ENCODE peak calls at places on chromosomes 11 and 22, in six cellular contexts. H is fibroblast of mammary gland, S is GM06990, K is IMR-90, W is HFF-Myc, Q is Peyer's patch. T is an unnamed sample.

GRCh38 chr22:35839811-35840739 is 122.4 kb downstream of the APOL5 start:
- DNase-seq in H (peak; percentile 98), S (no peak), W (peak; percentile 93), Q (peak; percentile 29), K (peak; percentile 98), T (peak; percentile 97)

GRCh38 chr11:66081505-66081904 is 11.4 kb downstream of the PACS1 start:
- DNase-seq in Q (peak; percentile 91), W (no peak), S (peak; percentile 68), K (no peak), H (no peak), T (no peak)

GRCh38 chr11:130551388-130551787 is 102.9 kb downstream of the ADAMTS15 start:
- DNase-seq in H (peak; percentile 57), Q (no peak), S (no peak), K (peak; percentile 52), W (no peak), T (no peak)

GRCh38 chr11:132022718-132023117 is 652.3 kb downstream of the NTM start:
- DNase-seq in W (no peak), Q (no peak), S (no peak), K (peak; percentile 81), H (peak; percentile 51), T (peak; percentile 94)

GRCh38 chr11:22234743-22235142 is 41.9 kb downstream of the ANO5 start:
- DNase-seq in W (no peak), K (no peak), Q (no peak), H (no peak), S (no peak), T (no peak)

GRCh38 chr11:76047766-76048165 is 158.5 kb downstream of the WNT11 start:
- DNase-seq in W (peak; percentile 56), H (no peak), S (no peak), K (no peak), Q (no peak), T (peak; percentile 20)

GRCh38 chr22:45007247-45007945 is 2.4 kb downstream of the PHF21B start:
- DNase-seq in S (no peak), K (peak; percentile 27), Q (no peak), H (no peak), W (no peak), T (no peak)

GRCh38 chr11:86996953-86997570 is 40.7 kb upstream of the TMEM135 start:
- DNase-seq in K (no peak), S (no peak), H (no peak), Q (no peak), W (no peak), T (no peak)

GRCh38 chr11:126140932-126141291 is 70.5 kb downstream of the RPUSD4 start:
- DNase-seq in W (peak; percentile 67), Q (no peak), K (peak; percentile 70), H (peak; percentile 85), S (no peak), T (peak; percentile 82)

GRCh38 chr22:28992565-28993326 is 68.9 kb downstream of the C22orf31 start:
- DNase-seq in Q (no peak), S (no peak), K (no peak), W (no peak), H (no peak), T (no peak)

GRCh38 chr11:78567209-78567608 is 7.5 kb downstream of the NARS2 start:
- DNase-seq in H (peak; percentile 38), Q (no peak), W (no peak), S (no peak), K (peak; percentile 53), T (peak; percentile 57)

GRCh38 chr22:37801946-37802309 is 5.8 kb upstream of the GCAT start:
- DNase-seq in S (no peak), K (no peak), W (no peak), Q (no peak), H (no peak), T (no peak)

GRCh38 chr11:16606784-16607674 is 131.4 kb upstream of the C11orf58 start:
- DNase-seq in Q (no peak), W (no peak), S (no peak), H (no peak), K (peak; percentile 41), T (no peak)

GRCh38 chr22:24417901-24418641 is 9.3 kb upstream of the ADORA2A start:
- DNase-seq in H (peak; percentile 56), K (peak; percentile 46), Q (no peak), S (no peak), W (no peak), T (peak; percentile 19)

GRCh38 chr11:126680109-126680508 is 320.5 kb downstream of the KIRREL3 start:
- DNase-seq in W (no peak), S (no peak), Q (no peak), H (no peak), K (peak; percentile 29), T (no peak)

GRCh38 chr11:113977701-113978100 is 2.8 kb downstream of the HTR3A start:
- DNase-seq in S (no peak), Q (peak; percentile 78), W (no peak), K (no peak), H (no peak), T (no peak)

GRCh38 chr11:70201876-70202861 is 927 bp upstream of the FADD start:
- DNase-seq in Q (no peak), W (no peak), H (peak; percentile 56), S (no peak), K (no peak), T (peak; percentile 47)

GRCh38 chr22:35306350-35306967 is 6.8 kb downstream of the TOM1 start:
- DNase-seq in S (no peak), H (no peak), K (no peak), W (no peak), Q (no peak), T (no peak)

GRCh38 chr11:116461789-116462188 is 311.0 kb downstream of the BUD13 start:
- DNase-seq in W (no peak), H (no peak), Q (no peak), K (no peak), S (no peak), T (no peak)

GRCh38 chr11:47004595-47005033 is 68.1 kb downstream of the CSTPP1 start:
- DNase-seq in Q (peak; percentile 21), S (no peak), W (peak; percentile 96), K (peak; percentile 98), H (peak; percentile 99), T (peak; percentile 98)

GRCh38 chr11:125797641-125798040 is 9.7 kb downstream of the PATE3 start:
- DNase-seq in H (no peak), Q (no peak), S (no peak), W (no peak), K (no peak), T (no peak)

GRCh38 chr11:118581057-118581456 is 8.8 kb downstream of the ARCN1 start:
- DNase-seq in Q (no peak), W (no peak), H (no peak), K (no peak), S (no peak), T (no peak)

GRCh38 chr11:114607753-114608459 is 12.3 kb upstream of the NXPE4 start:
- DNase-seq in S (no peak), W (no peak), H (no peak), K (no peak), Q (no peak), T (no peak)

GRCh38 chr22:38110008-38110862 is at the start of gene BAIAP2L2:
- DNase-seq in S (no peak), Q (no peak), H (no peak), W (no peak), K (no peak), T (no peak)

GRCh38 chr11:35076201-35077100 is 62.5 kb upstream of the CD44 start:
- DNase-seq in Q (no peak), K (no peak), S (no peak), W (no peak), H (peak; percentile 10), T (no peak)

GRCh38 chr22:46135611-46136538 is 14.5 kb upstream of the PPARA start:
- DNase-seq in S (no peak), Q (no peak), K (no peak), W (no peak), H (no peak), T (no peak)

GRCh38 chr22:35835998-35836691 is 118.5 kb downstream of the APOL5 start:
- DNase-seq in S (no peak), K (peak; percentile 86), Q (no peak), H (peak; percentile 96), W (peak; percentile 93), T (peak; percentile 97)

GRCh38 chr11:112856591-112856990 is 104.6 kb upstream of the NCAM1 start:
- DNase-seq in W (no peak), H (no peak), K (no peak), S (no peak), Q (no peak), T (peak; percentile 12)

GRCh38 chr11:119355091-119355843 is 8.8 kb upstream of the MFRP start:
- DNase-seq in K (no peak), Q (no peak), H (no peak), W (no peak), S (no peak), T (no peak)

GRCh38 chr22:42978453-42979103 is 36.4 kb downstream of the PACSIN2 start:
- DNase-seq in W (no peak), Q (no peak), S (no peak), K (peak; percentile 66), H (peak; percentile 83), T (peak; percentile 96)

GRCh38 chr22:42977574-42977973 is 37.4 kb downstream of the PACSIN2 start:
- DNase-seq in W (no peak), Q (no peak), S (no peak), H (no peak), K (no peak), T (no peak)

GRCh38 chr22:42974223-42974622 is 40.7 kb downstream of the PACSIN2 start:
- DNase-seq in K (no peak), Q (no peak), H (no peak), W (no peak), S (no peak), T (no peak)

GRCh38 chr22:42976534-42976933 is 38.4 kb downstream of the PACSIN2 start:
- DNase-seq in S (no peak), W (no peak), K (no peak), Q (no peak), H (no peak), T (no peak)

DNA sequence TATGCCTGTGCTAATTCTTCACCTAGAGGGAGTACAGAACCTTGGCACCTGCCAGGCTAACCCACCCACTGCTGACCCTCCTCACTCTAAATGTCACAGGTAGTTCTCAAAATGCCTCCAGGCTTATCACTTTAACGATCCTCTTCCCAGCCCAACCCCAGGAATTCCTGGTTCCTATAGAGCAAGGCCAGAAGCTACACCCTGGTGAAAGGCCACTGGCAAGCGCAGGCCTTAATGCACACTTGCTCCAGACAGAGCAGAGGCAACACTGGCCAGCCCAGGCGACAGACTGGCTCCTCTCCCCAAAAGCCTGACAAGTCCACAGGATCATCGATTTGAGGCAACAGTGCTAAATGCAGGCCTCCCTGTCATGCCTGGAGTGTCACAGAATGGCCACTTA is 38.8 kb downstream of the PACSIN2 start:
- DNase-seq in W (no peak), H (no peak), K (no peak), S (no peak), Q (no peak), T (no peak)
- H3K4me3 ChIP-seq in W (no peak overlapping the region), H (no peak overlapping the region), K (no peak overlapping the region), S (no peak overlapping the region), Q (no peak overlapping the region), T (no peak overlapping the region)

GRCh38 chr11:10655931-10656576 is 37.5 kb downstream of the IRAG1 start:
- DNase-seq in W (no peak), K (no peak), S (no peak), H (no peak), Q (no peak), T (no peak)
- TF ChIP-seq CTCF in W (no peak), K (no peak), S (no peak), H (no peak), Q (no peak), T (no peak)

GRCh38 chr11:94998285-94998684 is 24.8 kb downstream of the KDM4D start:
- DNase-seq in K (no peak), H (no peak), Q (no peak), W (no peak), S (no peak), T (no peak)
- H3K4me3 ChIP-seq in K (no peak overlapping the region), H (no peak overlapping the region), Q (no peak overlapping the region), W (no peak overlapping the region), S (no peak overlapping the region), T (no peak overlapping the region)

GRCh38 chr22:18029686-18030267 is 5.4 kb upstream of the MICAL3 start:
- DNase-seq in K (no peak), W (no peak), S (no peak), Q (no peak), H (no peak), T (no peak)
- TF ChIP-seq CTCF in K (no peak), W (no peak), S (no peak), Q (no peak), H (no peak), T (no peak)